ENCODE peak calls at places on chromosomes 11 and 22, in seven cellular contexts. P is tibial nerve, Z is Peyer's patch, O is stomach, U is NB4, S is right lobe of liver, L is HCT116. A is an unnamed sample.

GRCh38 chr11:97739892-97740782 is 1280.6 kb upstream of the CNTN5 start:
- DNase-seq in U (no peak), L (no peak), S (no peak), Z (no peak), O (no peak), P (no peak), A (no peak)

GRCh38 chr11:42473116-42473515 is 838.7 kb upstream of the API5 start:
- DNase-seq in O (no peak), Z (no peak), U (no peak), P (no peak), L (no peak), S (no peak), A (no peak)

GRCh38 chr22:50730941-50731661 is 6.9 kb upstream of the ACR start:
- DNase-seq in O (no peak), U (no peak), P (peak), Z (peak), L (no peak), S (no peak), A (no peak)

GRCh38 chr11:61125310-61125684 is 23.0 kb downstream of the CD5 start:
- DNase-seq in O (no peak), L (no peak), S (no peak), U (no peak), Z (no peak), P (no peak), A (no peak)

GRCh38 chr22:48703265-48703941 is 1124.3 kb downstream of the BRD1 start:
- DNase-seq in O (no peak), U (no peak), L (no peak), Z (no peak), S (peak), P (no peak), A (no peak)

GRCh38 chr11:124897681-124898680 is at the start of gene ROBO4:
- DNase-seq in P (no peak), L (peak), Z (no peak), U (no peak), O (no peak), S (peak), A (no peak)

GRCh38 chr11:123480290-123480815 is 50.3 kb downstream of the GRAMD1B start:
- DNase-seq in P (no peak), U (peak), L (no peak), O (no peak), Z (no peak), S (no peak), A (no peak)

GRCh38 chr11:34756591-34756990 is 135.7 kb downstream of the EHF start:
- DNase-seq in P (no peak), O (no peak), L (no peak), U (no peak), Z (no peak), S (no peak), A (no peak)

GRCh38 chr22:21642584-21643448 is 714 bp downstream of the SDF2L1 start:
- DNase-seq in O (peak), S (peak), P (no peak), U (peak), Z (peak), L (no peak), A (no peak)

GRCh38 chr11:92380882-92381281 is 156.3 kb downstream of the FAT3 start:
- DNase-seq in U (no peak), L (no peak), P (no peak), S (no peak), Z (no peak), O (no peak), A (no peak)

GRCh38 chr11:93605638-93606037 is 55.8 kb upstream of the CEP295 start:
- DNase-seq in U (no peak), P (no peak), L (no peak), Z (no peak), S (no peak), O (no peak), A (no peak)

GRCh38 chr11:36233226-36233625 is 56.0 kb downstream of the COMMD9 start:
- DNase-seq in S (no peak), U (no peak), O (no peak), Z (no peak), L (no peak), P (no peak), A (no peak)

DNA sequence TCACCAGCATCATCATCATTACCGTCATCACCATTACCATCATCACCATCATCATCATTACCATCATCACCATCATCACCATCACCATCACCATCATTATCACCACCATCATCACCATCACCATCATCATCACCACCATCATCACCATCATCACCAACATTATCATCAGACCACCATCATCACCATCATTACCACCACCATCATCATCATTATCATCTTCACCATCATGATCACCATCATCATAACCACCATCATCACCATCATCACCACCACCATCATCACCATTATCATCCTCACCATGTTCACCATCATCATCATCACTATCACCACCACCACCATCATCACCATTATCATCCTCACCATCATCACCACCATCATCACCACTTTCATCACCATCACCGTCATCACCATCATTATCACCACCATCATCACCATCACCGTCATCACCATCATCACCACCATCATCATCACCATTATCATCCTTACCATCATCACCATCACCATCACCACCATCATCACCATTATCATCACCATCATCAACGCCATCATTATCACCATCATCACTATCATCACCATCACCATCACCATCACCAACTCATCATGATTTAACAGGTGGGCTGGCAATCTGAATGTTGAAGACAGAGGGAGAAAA is 2.4 kb upstream of the MYEOV start:
- DNase-seq in U (no peak), P (no peak), L (no peak), Z (no peak), S (no peak), O (no peak), A (no peak)
- TF ChIP-seq POLR2A in U (no peak), P (no peak), L (no peak), Z (no peak), S (no peak), O (no peak), A (no peak)

GRCh38 chr22:30205281-30206115 is 41.1 kb downstream of the LIF start:
- DNase-seq in U (peak), S (peak), L (no peak), O (peak), P (peak), Z (peak), A (peak)

GRCh38 chr22:30201970-30202369 is 44.6 kb downstream of the LIF start:
- DNase-seq in U (no peak), O (peak), S (no peak), P (no peak), Z (no peak), L (no peak), A (no peak)

GRCh38 chr22:30204015-30204741 is 42.4 kb downstream of the LIF start:
- DNase-seq in L (no peak), U (no peak), S (no peak), Z (no peak), P (no peak), O (peak), A (no peak)

GRCh38 chr22:30204742-30205111 is 41.8 kb downstream of the LIF start:
- DNase-seq in S (peak), U (no peak), L (no peak), O (peak), Z (no peak), P (no peak), A (no peak)

GRCh38 chr22:30202531-30203006 is 44.0 kb downstream of the LIF start:
- DNase-seq in L (no peak), Z (no peak), S (no peak), O (peak), P (no peak), U (no peak), A (no peak)
- TF ChIP-seq POLR2A in L (no peak), Z (peak), S (no peak), O (peak), P (no peak), U (no peak), A (no peak)

GRCh38 chr11:67287355-67288197 is 1.5 kb upstream of the ANKRD13D start:
- DNase-seq in L (no peak), U (peak), O (no peak), Z (no peak), P (no peak), S (peak), A (no peak)
- TF ChIP-seq POLR2A in L (no peak), U (no peak), O (no peak), Z (no peak), P (no peak), S (no peak), A (no peak)

GRCh38 chr11:118145285-118146227 is 7.1 kb downstream of the SCN4B start:
- DNase-seq in S (peak), U (peak), Z (peak), L (peak), O (peak), P (peak), A (peak)
- TF ChIP-seq POLR2A in S (no peak), U (no peak), Z (no peak), L (no peak), O (no peak), P (no peak), A (no peak)

DNA sequence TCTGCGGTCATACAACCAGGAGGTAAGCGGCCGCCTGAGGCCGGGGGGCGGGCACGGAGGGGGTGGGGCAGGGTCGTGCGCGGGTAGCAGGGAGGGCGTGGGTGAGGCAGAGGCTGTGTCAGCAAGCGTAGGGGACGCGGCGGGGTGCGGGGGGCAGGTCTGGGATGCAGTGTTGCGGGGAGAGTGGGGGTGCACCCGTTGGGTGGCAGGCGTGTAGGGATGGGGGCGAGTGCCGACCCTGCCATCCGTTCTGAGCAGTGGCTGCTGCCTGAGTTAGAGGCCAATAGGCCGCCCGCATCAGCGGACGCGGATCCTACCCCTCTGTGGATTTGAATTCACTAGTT is 1.4 kb downstream of the RIC8A start:
- DNase-seq in S (no peak), P (no peak), U (no peak), O (no peak), L (no peak), Z (no peak), A (no peak)
- TF ChIP-seq POLR2A in S (no peak), P (no peak), U (no peak), O (no peak), L (no peak), Z (no peak), A (no peak)

DNA sequence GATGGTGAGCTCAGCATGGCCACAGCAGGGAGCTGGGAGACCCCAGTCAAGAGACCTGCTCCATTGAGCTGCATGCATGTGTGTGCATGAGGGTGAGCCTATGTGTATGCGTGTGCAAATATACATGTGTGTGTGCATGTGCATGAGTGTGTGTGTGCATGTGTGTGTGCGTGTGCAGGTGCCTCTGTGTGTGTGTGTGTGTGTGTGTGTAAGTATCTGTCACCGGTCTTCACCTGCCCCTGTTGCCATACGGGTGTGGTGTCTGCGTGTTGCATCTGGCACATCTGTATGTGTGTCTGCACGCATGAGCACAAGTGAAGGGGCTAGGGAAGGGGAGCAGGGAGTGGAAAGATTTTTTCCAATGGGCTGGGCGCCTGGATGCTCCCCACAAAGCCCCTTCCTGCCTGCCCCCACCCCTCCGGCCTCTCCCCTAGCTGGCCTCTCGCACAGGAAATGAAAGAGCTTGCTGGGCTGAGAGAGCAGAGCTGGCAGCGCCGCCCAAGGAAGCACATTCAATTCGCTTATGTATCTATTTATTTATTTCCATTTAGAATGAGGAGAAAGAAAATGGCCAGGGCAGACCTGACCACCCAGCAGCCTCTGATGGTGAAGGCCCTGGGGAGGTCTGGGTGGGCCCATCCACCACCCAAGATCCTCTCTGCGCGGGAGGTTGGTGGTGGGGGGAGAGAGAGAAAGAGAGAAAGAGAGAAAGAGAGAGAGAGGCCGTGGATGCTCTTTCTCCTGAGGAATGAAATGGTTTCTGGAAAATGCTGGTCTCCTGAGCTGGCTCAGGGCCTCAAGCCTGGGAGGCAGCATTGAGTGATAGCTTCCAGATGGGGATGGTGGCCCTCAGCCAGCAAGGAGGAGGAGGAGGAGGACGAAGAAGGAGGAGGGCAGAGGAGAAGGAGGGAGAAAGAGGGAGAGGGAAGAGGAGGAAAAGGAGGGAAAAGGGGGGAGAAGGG is 4.3 kb downstream of the TSPAN32 start:
- DNase-seq in P (peak), Z (peak), L (no peak), S (no peak), O (peak), U (peak), A (no peak)
- TF ChIP-seq POLR2A in P (no peak), Z (no peak), L (no peak), S (no peak), O (no peak), U (no peak), A (no peak)

GRCh38 chr11:65646288-65646734 is 8.4 kb downstream of the SIPA1 start:
- DNase-seq in P (no peak), Z (peak), L (no peak), O (no peak), S (no peak), U (no peak), A (no peak)

GRCh38 chr11:65644837-65645236 is 6.9 kb downstream of the SIPA1 start:
- DNase-seq in U (no peak), P (no peak), S (no peak), Z (no peak), L (no peak), O (no peak), A (no peak)

GRCh38 chr11:65645710-65646109 is 7.8 kb downstream of the SIPA1 start:
- DNase-seq in O (no peak), S (no peak), L (no peak), U (no peak), P (no peak), Z (peak), A (no peak)

GRCh38 chr11:65648997-65649491 is 11.1 kb downstream of the SIPA1 start:
- DNase-seq in L (no peak), Z (no peak), O (peak), S (no peak), U (no peak), P (no peak), A (no peak)

DNA sequence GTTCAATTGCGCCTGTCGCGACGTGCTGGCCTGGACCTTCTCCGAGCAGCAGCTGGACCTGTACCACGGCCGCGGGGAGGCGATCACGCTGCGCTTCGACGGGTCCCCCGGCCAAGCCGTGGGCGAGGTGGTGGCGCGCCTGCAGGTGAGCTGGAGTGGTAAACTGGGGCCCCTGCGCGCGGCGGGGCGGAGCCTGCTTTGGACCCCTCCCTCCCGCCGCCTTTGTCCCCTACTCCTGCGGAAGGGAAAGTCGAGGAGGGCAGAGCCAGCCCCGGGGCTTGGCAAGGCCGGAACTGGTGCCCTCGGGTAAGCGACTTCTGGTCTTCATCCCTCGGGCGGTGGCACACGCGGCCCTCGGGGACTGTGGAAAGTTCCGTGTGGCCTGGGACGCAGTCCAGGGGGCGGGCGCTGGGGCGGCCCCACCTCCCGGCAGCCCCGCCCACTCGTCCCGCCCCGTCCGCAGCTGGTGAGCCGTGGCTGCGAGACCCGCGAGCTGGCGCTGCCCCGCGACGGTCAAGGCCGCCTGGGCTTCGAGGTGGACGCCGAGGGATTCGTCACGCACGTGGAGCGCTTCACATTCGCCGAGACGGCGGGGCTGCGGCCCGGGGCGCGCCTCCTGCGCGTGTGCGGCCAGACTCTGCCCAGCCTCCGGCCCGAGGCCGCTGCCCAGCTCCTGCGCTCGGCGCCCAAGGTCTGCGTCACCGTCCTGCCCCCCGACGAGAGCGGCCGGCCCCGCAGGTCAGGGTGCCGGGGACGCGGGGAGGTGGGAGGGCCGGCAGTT is 9.2 kb downstream of the SIPA1 start:
- DNase-seq in P (no peak), Z (peak), S (peak), O (peak), U (no peak), L (no peak), A (no peak)
- TF ChIP-seq POLR2A in P (no peak), Z (no peak), S (peak), O (no peak), U (no peak), L (peak), A (no peak)

GRCh38 chr11:65586247-65586630 is 9.4 kb downstream of the KCNK7 start:
- DNase-seq in L (no peak), O (no peak), P (no peak), U (no peak), S (no peak), Z (no peak), A (no peak)

GRCh38 chr11:65590240-65590738 is 5.3 kb downstream of the KCNK7 start:
- DNase-seq in P (no peak), S (no peak), L (no peak), Z (no peak), O (no peak), U (no peak), A (no peak)

GRCh38 chr11:65589444-65590239 is 6.0 kb downstream of the KCNK7 start:
- DNase-seq in S (no peak), U (peak), O (no peak), Z (no peak), L (no peak), P (no peak), A (no peak)

GRCh38 chr11:65586676-65587075 is 8.9 kb downstream of the KCNK7 start:
- DNase-seq in U (no peak), O (no peak), S (no peak), P (no peak), Z (no peak), L (no peak), A (no peak)

DNA sequence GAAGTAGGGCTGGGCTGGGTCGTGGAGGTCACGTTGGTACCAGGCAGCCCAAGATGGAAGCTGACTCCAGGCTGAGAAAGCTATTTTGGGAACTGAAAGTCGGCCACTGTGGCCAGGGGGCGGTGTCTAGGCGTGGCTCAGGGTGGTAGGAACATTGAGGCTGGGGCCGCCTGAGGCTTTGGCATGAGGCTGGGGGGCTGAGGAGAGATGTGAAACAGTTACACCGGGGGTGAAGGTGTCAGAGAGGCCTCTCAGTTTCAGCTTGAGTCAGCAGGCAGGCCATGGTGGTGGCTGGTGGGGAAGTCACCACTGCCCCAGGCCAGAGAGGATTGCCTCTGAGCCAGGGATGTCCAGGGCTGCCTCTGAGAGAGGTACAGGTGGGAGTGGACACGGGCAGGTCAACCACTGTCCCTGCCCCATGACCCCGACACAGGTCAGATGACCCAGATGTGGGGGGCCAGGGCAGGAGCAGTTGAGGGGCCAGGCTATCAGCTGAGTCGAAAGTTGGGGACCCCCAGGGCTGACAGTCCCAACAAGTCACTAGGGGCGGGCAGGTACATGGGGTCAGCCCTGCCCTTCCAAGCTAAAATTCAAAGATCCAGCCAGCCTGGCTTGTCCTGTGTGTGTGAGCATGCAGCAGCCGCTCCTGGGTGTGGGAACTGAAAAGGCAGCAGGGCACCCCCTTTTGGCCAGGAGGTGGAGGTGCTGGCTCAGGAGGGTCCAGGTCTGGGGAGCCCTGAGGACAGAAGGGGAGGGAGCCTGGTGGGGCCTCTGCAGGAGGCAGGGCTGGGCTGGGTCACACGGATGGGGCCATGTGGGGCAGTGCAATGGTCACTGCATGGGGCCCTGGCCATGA is 7.2 kb downstream of the KCNK7 start:
- DNase-seq in Z (peak), L (no peak), O (peak), P (no peak), U (peak), S (peak), A (peak)
- TF ChIP-seq POLR2A in Z (no peak), L (no peak), O (no peak), P (no peak), U (no peak), S (no peak), A (no peak)

GRCh38 chr22:45671783-45672563 is at the start of gene ATXN10:
- DNase-seq in U (peak), S (peak), L (no peak), O (peak), Z (peak), P (no peak), A (peak)
- TF ChIP-seq POLR2A in U (peak), S (peak), L (peak), O (no peak), Z (peak), P (peak), A (peak)

GRCh38 chr22:37561209-37562048 is 1.1 kb downstream of the CDC42EP1 start:
- DNase-seq in L (peak), P (peak), O (peak), Z (peak), U (peak), S (peak), A (peak)
- TF ChIP-seq POLR2A in L (no peak), P (peak), O (no peak), Z (peak), U (no peak), S (peak), A (no peak)

A was measured in H54.